ENCODE peak calls at places on chromosomes 3 and 15, in five cellular contexts. V is AG09319, Y is GM12865, K is smooth muscle cell of the brain vasculature, R is astrocyte. N is an unnamed sample.

GRCh38 chr15:62572797-62573196 is 407.7 kb upstream of the C2CD4B start:
- DNase-seq in V (no peak), Y (no peak), K (no peak), R (no peak), N (no peak)

GRCh38 chr3:80086426-80086825 is 318.6 kb upstream of the ROBO1 start:
- DNase-seq in V (no peak), Y (no peak), K (no peak), R (no peak), N (no peak)

GRCh38 chr3:139935866-139936817 is 1.2 kb downstream of the CLSTN2 start:
- DNase-seq in V (no peak), Y (no peak), K (no peak), R (no peak), N (no peak)

GRCh38 chr15:84752700-84753099 is 4.3 kb downstream of the ZNF592 start:
- DNase-seq in V (no peak), Y (no peak), K (no peak), R (peak), N (no peak)

GRCh38 chr3:171860830-171861535 is 17.8 kb downstream of the TMEM212 start:
- DNase-seq in V (peak), Y (no peak), K (no peak), R (peak), N (peak)

GRCh38 chr15:95698971-95699370 is 631.5 kb upstream of the NR2F2 start:
- DNase-seq in V (no peak), Y (no peak), K (no peak), R (no peak), N (no peak)

GRCh38 chr15:89665449-89666146 is 10.3 kb upstream of the KIF7 start:
- DNase-seq in V (no peak), Y (peak), K (no peak), R (peak), N (no peak)

GRCh38 chr3:129398803-129399144 is 29.7 kb downstream of the EFCAB12 start:
- DNase-seq in V (no peak), Y (peak), K (no peak), R (peak), N (no peak)

GRCh38 chr15:99603828-99604227 is 38.0 kb downstream of the MEF2A start:
- DNase-seq in V (no peak), Y (no peak), K (no peak), R (peak), N (no peak)

GRCh38 chr3:11631822-11632221 is 11.9 kb downstream of the VGLL4 start:
- DNase-seq in V (no peak), Y (no peak), K (no peak), R (peak), N (no peak)

GRCh38 chr3:97712919-97713318 is 51.6 kb upstream of the ARL6 start:
- DNase-seq in V (no peak), Y (no peak), K (no peak), R (no peak), N (no peak)

GRCh38 chr15:58724471-58724870 is 25.0 kb downstream of the ADAM10 start:
- DNase-seq in V (no peak), Y (peak), K (no peak), R (peak), N (no peak)

GRCh38 chr15:58065445-58066041 is at the start of gene ALDH1A2:
- DNase-seq in V (no peak), Y (no peak), K (no peak), R (no peak), N (no peak)

GRCh38 chr3:85576091-85576690 is 617.4 kb downstream of the CADM2 start:
- DNase-seq in V (peak), Y (peak), K (peak), R (no peak), N (peak)

GRCh38 chr3:177196473-177197040 is 725 bp downstream of the TBL1XR1 start:
- DNase-seq in V (no peak), Y (peak), K (no peak), R (no peak), N (no peak)

GRCh38 chr3:108159865-108160264 is 62.4 kb downstream of the IFT57 start:
- DNase-seq in V (no peak), Y (no peak), K (no peak), R (peak), N (no peak)

GRCh38 chr15:81018197-81018596 is 17.5 kb downstream of the TLNRD1 start:
- DNase-seq in V (no peak), Y (no peak), K (no peak), R (no peak), N (no peak)

GRCh38 chr3:37224879-37225278 is 50.5 kb upstream of the LRRFIP2 start:
- DNase-seq in V (no peak), Y (no peak), K (no peak), R (no peak), N (no peak)

GRCh38 chr15:43648649-43649429 is at the start of gene CATSPER2:
- DNase-seq in V (no peak), Y (no peak), K (no peak), R (no peak), N (no peak)

GRCh38 chr3:120140098-120140742 is 46.0 kb upstream of the GSK3B start:
- DNase-seq in V (no peak), Y (no peak), K (no peak), R (no peak), N (no peak)

GRCh38 chr15:80156176-80156720 is 3.4 kb downstream of the FAH start:
- DNase-seq in V (no peak), Y (no peak), K (no peak), R (no peak), N (no peak)

GRCh38 chr15:64651573-64652260 is 123.7 kb downstream of the RBPMS2 start:
- DNase-seq in V (no peak), Y (peak), K (no peak), R (no peak), N (no peak)

GRCh38 chr3:50270422-50270831 is 1.5 kb downstream of the SEMA3B start:
- DNase-seq in V (no peak), Y (no peak), K (no peak), R (no peak), N (no peak)

GRCh38 chr15:25863067-25863967 is at the start of gene ATP10A:
- DNase-seq in V (no peak), Y (no peak), K (no peak), R (peak), N (no peak)

GRCh38 chr15:63388511-63388910 is 6.9 kb upstream of the CA12 start:
- DNase-seq in V (no peak), Y (no peak), K (no peak), R (no peak), N (no peak)

N was measured in AG09309.